ENCODE peak calls at places on chromosomes 3 and 15, in four cellular contexts. One of them, this sample, is unnamed.
A peak's percentile ranks its signal among the peaks of the same experiment; 100 is the strongest.

GRCh38 chr15:93413745-93414144 is 324.7 kb upstream of the RGMA start:
- DNase-seq in tibial artery: no peak
- DNase-seq in astrocyte: no peak
- DNase-seq in breast epithelium: no peak
- DNase-seq in this sample: no peak

GRCh38 chr15:70508561-70509281 is 254.6 kb downstream of the UACA start:
- DNase-seq in tibial artery: no peak
- DNase-seq in astrocyte: peak; percentile 92
- DNase-seq in breast epithelium: no peak
- DNase-seq in this sample: no peak

GRCh38 chr3:107198522-107199271 is 178.5 kb upstream of the CCDC54 start:
- DNase-seq in tibial artery: no peak
- DNase-seq in astrocyte: peak; percentile 87
- DNase-seq in breast epithelium: no peak
- DNase-seq in this sample: no peak

GRCh38 chr15:62165029-62165792 is at the start of gene C2CD4B:
- DNase-seq in tibial artery: peak; percentile 24
- DNase-seq in astrocyte: no peak
- DNase-seq in breast epithelium: peak; percentile 62
- DNase-seq in this sample: peak; percentile 37

GRCh38 chr3:155859859-155860258 is 5.6 kb upstream of the SLC33A1 start:
- DNase-seq in tibial artery: no peak
- DNase-seq in astrocyte: no peak
- DNase-seq in breast epithelium: no peak
- DNase-seq in this sample: no peak

GRCh38 chr3:34212671-34213070 is 414.2 kb downstream of the PDCD6IP start:
- DNase-seq in tibial artery: peak; percentile 66
- DNase-seq in astrocyte: peak; percentile 61
- DNase-seq in breast epithelium: no peak
- DNase-seq in this sample: no peak

GRCh38 chr15:89817701-89818280 is 3.1 kb upstream of the ANPEP start:
- DNase-seq in tibial artery: no peak
- DNase-seq in astrocyte: peak; percentile 48
- DNase-seq in breast epithelium: no peak
- DNase-seq in this sample: no peak

GRCh38 chr3:118110196-118110595 is 924.5 kb downstream of the IGSF11 start:
- DNase-seq in tibial artery: no peak
- DNase-seq in astrocyte: peak; percentile 42
- DNase-seq in breast epithelium: no peak
- DNase-seq in this sample: no peak

GRCh38 chr3:33729993-33730392 is 11.9 kb upstream of the CLASP2 start:
- DNase-seq in tibial artery: no peak
- DNase-seq in astrocyte: no peak
- DNase-seq in breast epithelium: no peak
- DNase-seq in this sample: no peak

GRCh38 chr3:89877230-89877629 is 769.8 kb downstream of the EPHA3 start:
- DNase-seq in tibial artery: no peak
- DNase-seq in astrocyte: no peak
- DNase-seq in breast epithelium: no peak
- DNase-seq in this sample: no peak

GRCh38 chr3:79366414-79366813 is 401.4 kb downstream of the ROBO1 start:
- DNase-seq in tibial artery: no peak
- DNase-seq in astrocyte: peak; percentile 16
- DNase-seq in breast epithelium: no peak
- DNase-seq in this sample: no peak

GRCh38 chr3:47711596-47711995 is 70.1 kb downstream of the SMARCC1 start:
- DNase-seq in tibial artery: no peak
- DNase-seq in astrocyte: no peak
- DNase-seq in breast epithelium: no peak
- DNase-seq in this sample: no peak

GRCh38 chr15:84765675-84766074 is 17.3 kb downstream of the ZNF592 start:
- DNase-seq in tibial artery: no peak
- DNase-seq in astrocyte: no peak
- DNase-seq in breast epithelium: no peak
- DNase-seq in this sample: no peak

GRCh38 chr3:140469491-140469890 is 208.4 kb upstream of the TRIM42 start:
- DNase-seq in tibial artery: no peak
- DNase-seq in astrocyte: peak; percentile 33
- DNase-seq in breast epithelium: no peak
- DNase-seq in this sample: no peak

GRCh38 chr3:153443961-153444360 is 281.9 kb downstream of the RAP2B start:
- DNase-seq in tibial artery: no peak
- DNase-seq in astrocyte: no peak
- DNase-seq in breast epithelium: no peak
- DNase-seq in this sample: no peak

GRCh38 chr3:15933439-15934144 is 135.8 kb upstream of the ANKRD28 start:
- DNase-seq in tibial artery: no peak
- DNase-seq in astrocyte: peak; percentile 57
- DNase-seq in breast epithelium: no peak
- DNase-seq in this sample: no peak

GRCh38 chr3:69865920-69866679 is 126.8 kb downstream of the MITF start:
- DNase-seq in tibial artery: no peak
- DNase-seq in astrocyte: no peak
- DNase-seq in breast epithelium: no peak
- DNase-seq in this sample: no peak

GRCh38 chr15:31458591-31458990 is 132.0 kb downstream of the KLF13 start:
- DNase-seq in tibial artery: no peak
- DNase-seq in astrocyte: no peak
- DNase-seq in breast epithelium: no peak
- DNase-seq in this sample: no peak

GRCh38 chr3:11634081-11634635 is 9.6 kb downstream of the VGLL4 start:
- DNase-seq in tibial artery: no peak
- DNase-seq in astrocyte: no peak
- DNase-seq in breast epithelium: no peak
- DNase-seq in this sample: no peak

GRCh38 chr3:150238043-150238802 is 169.9 kb upstream of the TSC22D2 start:
- DNase-seq in tibial artery: no peak
- DNase-seq in astrocyte: no peak
- DNase-seq in breast epithelium: no peak
- DNase-seq in this sample: no peak

GRCh38 chr3:197748597-197749314 is 927 bp upstream of the FYTTD1 start:
- DNase-seq in tibial artery: no peak
- DNase-seq in astrocyte: peak; percentile 30
- DNase-seq in breast epithelium: no peak
- DNase-seq in this sample: no peak

GRCh38 chr15:73051402-73051810 is 857 bp upstream of the NEO1 start:
- DNase-seq in tibial artery: peak; percentile 25
- DNase-seq in astrocyte: no peak
- DNase-seq in breast epithelium: peak; percentile 60
- DNase-seq in this sample: no peak

GRCh38 chr15:53918180-53919079 is 59.8 kb upstream of the UNC13C start:
- DNase-seq in tibial artery: no peak
- DNase-seq in astrocyte: no peak
- DNase-seq in breast epithelium: no peak
- DNase-seq in this sample: no peak

GRCh38 chr15:31439328-31439727 is 112.7 kb downstream of the KLF13 start:
- DNase-seq in tibial artery: no peak
- DNase-seq in astrocyte: no peak
- DNase-seq in breast epithelium: no peak
- DNase-seq in this sample: no peak

GRCh38 chr3:9810357-9810726 is 280 bp downstream of the TTLL3 start:
- DNase-seq in tibial artery: no peak
- DNase-seq in astrocyte: no peak
- DNase-seq in breast epithelium: no peak
- DNase-seq in this sample: no peak

GRCh38 chr15:78049691-78050440 is 27.6 kb downstream of the TBC1D2B start:
- DNase-seq in tibial artery: no peak
- DNase-seq in astrocyte: peak; percentile 91
- DNase-seq in breast epithelium: no peak
- DNase-seq in this sample: no peak

GRCh38 chr15:88636039-88636438 is 2.8 kb upstream of the ISG20 start:
- DNase-seq in tibial artery: no peak
- DNase-seq in astrocyte: no peak
- DNase-seq in breast epithelium: peak; percentile 73
- DNase-seq in this sample: peak; percentile 61

GRCh38 chr15:59941612-59942011 is 62.5 kb upstream of the FOXB1 start:
- DNase-seq in tibial artery: no peak
- DNase-seq in astrocyte: no peak
- DNase-seq in breast epithelium: no peak
- DNase-seq in this sample: no peak

GRCh38 chr15:31271224-31271635 is 55.4 kb upstream of the KLF13 start:
- DNase-seq in tibial artery: no peak
- DNase-seq in astrocyte: no peak
- DNase-seq in breast epithelium: peak; percentile 49
- DNase-seq in this sample: no peak

DNA sequence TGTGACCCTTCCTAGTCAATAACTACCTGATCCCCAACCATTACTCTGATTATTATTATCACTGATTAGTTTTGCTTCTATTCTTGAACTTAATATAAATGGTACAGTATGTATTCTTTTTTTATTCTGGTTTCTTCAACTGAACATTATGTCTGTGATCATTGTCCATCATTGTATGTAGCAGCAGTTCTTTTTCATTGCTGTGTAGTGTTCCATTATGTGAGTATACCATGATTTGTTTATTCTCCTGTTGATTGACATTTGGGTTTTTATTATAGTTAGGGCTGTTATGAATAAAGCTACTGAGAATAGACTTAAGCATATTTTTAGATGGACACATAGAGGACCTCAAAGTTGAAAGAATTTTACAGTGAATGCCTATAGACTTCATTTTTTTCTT is 2.7 kb downstream of the KIF15 start:
- DNase-seq in tibial artery: no peak
- DNase-seq in astrocyte: no peak
- DNase-seq in breast epithelium: no peak
- DNase-seq in this sample: no peak
- H3K9me3 ChIP-seq in tibial artery: no peaks in the 10 kb centered on the region
- H3K9me3 ChIP-seq in astrocyte: no peaks in the 10 kb centered on the region
- H3K9me3 ChIP-seq in breast epithelium: no peaks in the 10 kb centered on the region
- H3K9me3 ChIP-seq in this sample: no peaks in the 10 kb centered on the region

GRCh38 chr15:100081454-100081853 is 260.3 kb downstream of the ADAMTS17 start:
- DNase-seq in tibial artery: no peak
- DNase-seq in astrocyte: no peak
- DNase-seq in breast epithelium: no peak
- DNase-seq in this sample: no peak
- H3K9me3 ChIP-seq in tibial artery: no peaks in the 10 kb centered on the region
- H3K9me3 ChIP-seq in astrocyte: no peaks in the 10 kb centered on the region
- H3K9me3 ChIP-seq in breast epithelium: no peaks in the 10 kb centered on the region
- H3K9me3 ChIP-seq in this sample: no peaks in the 10 kb centered on the region

GRCh38 chr3:178990293-178990692 is 81.3 kb downstream of the ZMAT3 start:
- DNase-seq in tibial artery: no peak
- DNase-seq in astrocyte: no peak
- DNase-seq in breast epithelium: no peak
- DNase-seq in this sample: no peak
- H3K9me3 ChIP-seq in tibial artery: no peaks in the 10 kb centered on the region
- H3K9me3 ChIP-seq in astrocyte: peaks cover 19% of the 10 kb centered on the region
- H3K9me3 ChIP-seq in breast epithelium: peaks cover 21% of the 10 kb centered on the region
- H3K9me3 ChIP-seq in this sample: peaks cover 16% of the 10 kb centered on the region

DNA sequence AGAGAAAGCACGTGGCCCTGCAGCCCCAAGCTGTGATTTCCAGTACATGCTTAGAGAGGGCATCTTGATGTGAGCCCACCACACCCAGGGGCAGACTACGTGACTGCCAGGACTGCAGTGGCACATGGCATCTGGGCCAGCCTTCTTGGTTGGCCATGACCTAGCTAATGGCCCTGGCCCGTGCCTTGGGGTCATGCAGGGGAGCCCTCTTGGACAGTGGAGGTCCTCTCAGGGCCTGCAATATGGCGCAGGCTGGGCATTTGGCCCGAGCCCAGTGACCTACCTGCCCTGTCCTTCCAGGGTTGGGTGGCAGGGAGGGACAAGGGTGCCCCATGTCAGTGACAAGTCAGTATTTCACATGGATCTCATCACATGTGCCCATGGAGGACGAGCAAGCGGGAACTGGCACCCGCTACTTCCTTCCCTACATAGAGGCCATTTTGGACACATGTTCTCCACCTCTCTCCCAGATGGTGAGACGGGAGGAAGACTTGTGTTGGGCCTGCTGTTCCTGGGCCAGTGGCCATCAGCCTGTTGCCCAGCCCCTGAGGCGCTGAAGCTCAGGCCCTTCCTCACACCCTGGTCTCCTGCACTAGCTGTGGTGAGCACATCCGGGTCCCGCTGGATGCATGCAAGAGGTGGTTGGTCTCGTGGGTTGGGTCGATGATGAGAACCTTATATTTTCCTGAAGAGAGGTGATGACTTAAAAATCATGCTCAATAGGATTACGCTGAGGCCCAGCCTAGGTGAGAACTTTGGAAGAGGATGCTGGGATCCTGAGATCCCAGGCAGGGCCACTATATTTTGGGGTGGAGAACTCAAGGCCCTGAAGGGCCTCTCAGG is 195.6 kb downstream of the UBE3A start:
- DNase-seq in tibial artery: peak; percentile 12
- DNase-seq in astrocyte: no peak
- DNase-seq in breast epithelium: peak; percentile 42
- DNase-seq in this sample: peak; percentile 4
- H3K9me3 ChIP-seq in tibial artery: no peaks in the 10 kb centered on the region
- H3K9me3 ChIP-seq in astrocyte: peaks cover 22% of the 10 kb centered on the region
- H3K9me3 ChIP-seq in breast epithelium: peaks cover 69% of the 10 kb centered on the region
- H3K9me3 ChIP-seq in this sample: no peaks in the 10 kb centered on the region

DNA sequence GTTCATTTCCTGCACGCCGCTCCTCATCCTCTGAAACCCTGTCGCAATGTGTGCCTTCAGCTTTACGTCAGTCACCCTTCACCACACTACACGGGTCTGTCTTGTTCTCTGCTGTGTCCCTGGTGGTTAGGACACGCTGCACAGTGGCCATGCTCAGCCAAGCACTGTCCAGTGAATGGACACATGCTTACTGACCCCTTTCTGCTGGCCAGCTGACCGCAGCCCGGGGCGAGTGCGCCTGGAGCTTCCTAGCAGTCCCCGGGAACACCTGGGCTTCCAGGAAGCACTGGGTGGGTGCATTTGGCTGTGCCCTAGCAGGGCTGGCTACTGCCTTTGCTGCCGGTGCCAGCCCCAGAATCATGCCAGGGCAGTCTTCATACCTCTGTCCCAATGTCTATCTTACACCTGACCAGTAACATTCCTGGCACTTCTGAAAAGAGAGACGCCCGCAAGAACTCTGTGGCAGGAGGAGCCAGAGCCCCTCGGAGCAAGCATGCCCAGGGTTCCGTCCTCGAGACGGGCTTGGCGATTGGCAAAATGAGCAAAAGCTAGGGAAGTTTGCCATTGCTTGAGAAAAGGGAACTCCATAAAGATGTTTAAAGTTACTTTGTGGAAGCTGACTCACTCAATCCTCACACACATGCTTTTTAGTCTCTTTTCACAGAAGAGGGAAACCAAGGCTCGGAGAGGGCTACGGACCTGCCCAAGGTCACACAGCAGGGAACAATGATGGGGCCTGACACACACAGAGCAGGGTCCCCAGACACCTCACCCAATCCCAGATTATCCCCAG is 15.7 kb upstream of the ZXDC start:
- DNase-seq in tibial artery: no peak
- DNase-seq in astrocyte: no peak
- DNase-seq in breast epithelium: no peak
- DNase-seq in this sample: no peak
- H3K9me3 ChIP-seq in tibial artery: no peaks in the 10 kb centered on the region
- H3K9me3 ChIP-seq in astrocyte: no peaks in the 10 kb centered on the region
- H3K9me3 ChIP-seq in breast epithelium: no peaks in the 10 kb centered on the region
- H3K9me3 ChIP-seq in this sample: no peaks in the 10 kb centered on the region

GRCh38 chr15:86802244-86802643 is 722.6 kb downstream of the AGBL1 start:
- DNase-seq in tibial artery: no peak
- DNase-seq in astrocyte: no peak
- DNase-seq in breast epithelium: no peak
- DNase-seq in this sample: no peak
- H3K9me3 ChIP-seq in tibial artery: no peaks in the 10 kb centered on the region
- H3K9me3 ChIP-seq in astrocyte: no peaks in the 10 kb centered on the region
- H3K9me3 ChIP-seq in breast epithelium: no peaks in the 10 kb centered on the region
- H3K9me3 ChIP-seq in this sample: no peaks in the 10 kb centered on the region

GRCh38 chr15:52785672-52786406 is 4.3 kb downstream of the ONECUT1 start:
- DNase-seq in tibial artery: no peak
- DNase-seq in astrocyte: no peak
- DNase-seq in breast epithelium: no peak
- DNase-seq in this sample: no peak
- H3K9me3 ChIP-seq in tibial artery: no peaks in the 10 kb centered on the region
- H3K9me3 ChIP-seq in astrocyte: peaks cover 3% of the 10 kb centered on the region
- H3K9me3 ChIP-seq in breast epithelium: no peaks in the 10 kb centered on the region
- H3K9me3 ChIP-seq in this sample: peaks cover 5% of the 10 kb centered on the region